ENCODE peak calls at places on chromosome 7, in five cellular contexts. V is activated CD4-positive, alpha-beta T cell treated with anti-CD3 and anti-CD28 coated beads, Interleukin-2, amount 10 ng/mL, durations not matched to agents 7 days and 5 days; O is choroid plexus epithelial cell; N is substantia nigra; W is bronchial epithelial cell. T is an unnamed sample.

GRCh38 chr7:152086513-152086912 is 61.0 kb downstream of the GALNT11 start:
- DNase-seq in O (no peak), V (no peak), W (peak), N (no peak), T (no peak)

GRCh38 chr7:107538001-107538400 is 25.7 kb downstream of the COG5 start:
- DNase-seq in O (no peak), V (no peak), W (peak), N (no peak), T (no peak)

GRCh38 chr7:140518370-140519006 is 39.2 kb upstream of the MKRN1 start:
- DNase-seq in O (no peak), W (no peak), N (no peak), V (no peak), T (no peak)

GRCh38 chr7:159010411-159010810 is 134.3 kb downstream of the VIPR2 start:
- DNase-seq in V (no peak), N (no peak), O (no peak), W (no peak), T (no peak)

GRCh38 chr7:142812437-142813215 is 41.9 kb downstream of the PRSS2 start:
- DNase-seq in V (no peak), N (no peak), O (no peak), W (no peak), T (no peak)

GRCh38 chr7:142714375-142714774 is 34.9 kb upstream of the PRSS1 start:
- DNase-seq in O (no peak), W (no peak), V (peak), N (no peak), T (no peak)

GRCh38 chr7:10475940-10476641 is 497.6 kb upstream of the PHF14 start:
- DNase-seq in V (no peak), N (no peak), O (no peak), W (no peak), T (no peak)

GRCh38 chr7:130009848-130010688 is 41.1 kb downstream of the ZC3HC1 start:
- DNase-seq in O (peak), V (no peak), N (no peak), W (peak), T (peak)

GRCh38 chr7:44534501-44534900 is 6.6 kb downstream of the NPC1L1 start:
- DNase-seq in W (peak), O (peak), V (peak), N (no peak), T (peak)

GRCh38 chr7:156988605-156989185 is 21.8 kb downstream of the MNX1 start:
- DNase-seq in O (no peak), W (no peak), V (no peak), N (no peak), T (no peak)

GRCh38 chr7:91771394-91771793 is 109.1 kb downstream of the MTERF1 start:
- DNase-seq in W (peak), V (no peak), O (no peak), N (no peak), T (peak)

GRCh38 chr7:20329389-20330175 is 1.1 kb upstream of the ITGB8 start:
- DNase-seq in O (peak), W (peak), N (peak), V (no peak), T (peak)

GRCh38 chr7:98638853-98639252 is 21.8 kb downstream of the NPTX2 start:
- DNase-seq in N (no peak), O (no peak), V (no peak), W (no peak), T (no peak)

GRCh38 chr7:155450828-155451521 is 7.0 kb upstream of the EN2 start:
- DNase-seq in N (no peak), O (no peak), W (no peak), V (no peak), T (no peak)

GRCh38 chr7:149774237-149775175 is 1.1 kb upstream of the ZNF467 start:
- DNase-seq in V (no peak), O (no peak), W (peak), N (no peak), T (no peak)

GRCh38 chr7:66952343-66953043 is 31.5 kb downstream of the TMEM248 start:
- DNase-seq in W (peak), N (no peak), O (peak), V (no peak), T (peak)

GRCh38 chr7:42144253-42145002 is 92.6 kb downstream of the GLI3 start:
- DNase-seq in O (peak), W (no peak), V (no peak), N (no peak), T (peak)

GRCh38 chr7:100220833-100221718 is 1.3 kb downstream of the PVRIG start:
- DNase-seq in V (peak), N (no peak), W (no peak), O (no peak), T (no peak)

GRCh38 chr7:44272456-44272855 is 52.9 kb downstream of the CAMK2B start:
- DNase-seq in N (no peak), O (no peak), V (no peak), W (no peak), T (no peak)

GRCh38 chr7:132996581-132997242 is 85.2 kb downstream of the CHCHD3 start:
- DNase-seq in W (peak), N (no peak), O (no peak), V (no peak), T (peak)

GRCh38 chr7:79823246-79823951 is 311.2 kb upstream of the GNAI1 start:
- DNase-seq in V (no peak), O (peak), W (no peak), N (no peak), T (peak)